ENCODE peak calls at places on chromosome 9, in seven cellular contexts. J, C, O, N, P, L and I are unnamed samples.

GRCh38 chr9:88740844-88741243 is 205.9 kb downstream of the NXNL2 start:
- DNase-seq in J (no peak), C (no peak), O (no peak), N (no peak), P (no peak), L (no peak), I (no peak)

GRCh38 chr9:84500218-84500617 is 159.7 kb upstream of the SLC28A3 start:
- DNase-seq in J (no peak), C (no peak), O (no peak), N (no peak), P (no peak), L (no peak), I (no peak)

GRCh38 chr9:2574215-2574614 is 47.4 kb upstream of the VLDLR start:
- DNase-seq in J (no peak), C (no peak), O (no peak), N (no peak), P (no peak), L (no peak), I (no peak)

GRCh38 chr9:101706929-101707328 is 31.5 kb downstream of the GRIN3A start:
- DNase-seq in J (no peak), C (no peak), O (no peak), N (no peak), P (no peak), L (no peak), I (no peak)

GRCh38 chr9:15697459-15697858 is 144.6 kb downstream of the CCDC171 start:
- DNase-seq in J (no peak), C (no peak), O (no peak), N (peak), P (peak), L (no peak), I (no peak)

GRCh38 chr9:92706218-92706940 is 36.4 kb upstream of the IPPK start:
- DNase-seq in J (no peak), C (peak), O (no peak), N (no peak), P (peak), L (no peak), I (no peak)

GRCh38 chr9:109602987-109603386 is 104.9 kb upstream of the PTPN3 start:
- DNase-seq in J (no peak), C (no peak), O (no peak), N (peak), P (no peak), L (no peak), I (no peak)

GRCh38 chr9:4857163-4857562 is 64.4 kb downstream of the RCL1 start:
- DNase-seq in J (no peak), C (no peak), O (no peak), N (peak), P (peak), L (no peak), I (no peak)

GRCh38 chr9:116152941-116153764 is 438 bp upstream of the PAPPA start:
- DNase-seq in J (peak), C (no peak), O (no peak), N (peak), P (peak), L (no peak), I (no peak)

GRCh38 chr9:38620483-38621433 is at the start of gene ANKRD18A:
- DNase-seq in J (peak), C (peak), O (peak), N (peak), P (peak), L (peak), I (peak)

GRCh38 chr9:105157178-105157583 is 87.3 kb upstream of the SLC44A1 start:
- DNase-seq in J (peak), C (no peak), O (no peak), N (peak), P (peak), L (peak), I (no peak)

GRCh38 chr9:35489313-35490154 is at the start of gene RUSC2:
- DNase-seq in J (peak), C (peak), O (peak), N (peak), P (peak), L (peak), I (no peak)

GRCh38 chr9:112537561-112537960 is 50.9 kb downstream of the KIAA1958 start:
- DNase-seq in J (no peak), C (no peak), O (no peak), N (no peak), P (no peak), L (no peak), I (no peak)
- TF ChIP-seq CTCF in J (no peak), C (no peak), O (no peak), N (no peak), P (no peak), L (no peak), I (no peak)

DNA sequence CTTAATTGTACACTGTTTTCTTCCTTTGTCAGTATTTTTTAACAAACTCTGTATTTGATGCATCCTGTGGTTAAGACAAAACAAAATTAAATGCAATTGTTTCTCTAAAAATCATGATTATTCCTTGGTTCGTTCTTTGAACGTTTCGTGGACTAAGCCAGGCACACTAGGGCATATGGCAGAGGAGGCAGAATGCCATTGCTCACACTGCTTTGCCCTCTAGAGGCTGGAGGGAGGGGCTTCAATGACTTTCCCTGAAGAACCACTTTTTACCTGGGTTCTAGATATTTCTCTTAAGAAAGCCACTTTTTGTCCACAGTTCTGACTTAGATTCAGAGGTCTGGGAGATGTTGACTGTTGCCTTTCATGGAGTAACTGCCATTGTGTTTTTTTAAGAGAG is 236.2 kb upstream of the ADAMTSL1 start:
- DNase-seq in J (no peak), C (no peak), O (no peak), N (no peak), P (no peak), L (no peak), I (no peak)
- TF ChIP-seq CTCF in J (no peak), C (no peak), O (no peak), N (no peak), P (no peak), L (no peak), I (no peak)

DNA sequence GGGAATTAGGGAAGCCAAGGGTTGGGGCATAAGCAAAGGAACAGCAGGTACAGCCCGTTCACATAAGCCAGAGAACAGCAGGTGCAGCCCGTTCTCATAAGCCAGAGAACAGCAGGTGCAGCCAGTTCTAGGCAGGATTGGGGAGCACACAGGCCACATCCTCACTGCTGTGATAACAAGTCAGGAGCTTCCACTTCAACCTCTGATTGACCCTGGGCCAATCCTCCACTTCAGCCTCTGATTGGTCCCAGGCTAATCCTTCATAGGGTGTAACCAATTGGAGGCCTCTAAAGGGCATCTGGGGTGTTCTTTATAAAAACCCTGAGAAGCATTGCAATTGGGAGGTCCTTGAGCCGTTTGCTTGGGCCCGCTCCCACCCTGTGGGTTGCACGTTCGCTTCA is 27.5 kb downstream of the CEL start:
- DNase-seq in J (no peak), C (no peak), O (no peak), N (no peak), P (no peak), L (peak), I (no peak)
- TF ChIP-seq CTCF in J (no peak), C (no peak), O (no peak), N (no peak), P (no peak), L (no peak), I (no peak)

GRCh38 chr9:6354072-6354686 is 26.0 kb downstream of the TPD52L3 start:
- DNase-seq in J (peak), C (peak), O (no peak), N (peak), P (peak), L (no peak), I (peak)
- TF ChIP-seq CTCF in J (peak), C (peak), O (peak), N (peak), P (peak), L (peak), I (peak)

GRCh38 chr9:110935829-110936228 is 102.4 kb downstream of the LPAR1 start:
- DNase-seq in J (no peak), C (no peak), O (no peak), N (no peak), P (peak), L (no peak), I (no peak)
- TF ChIP-seq CTCF in J (no peak), C (no peak), O (no peak), N (no peak), P (no peak), L (no peak), I (no peak)

DNA sequence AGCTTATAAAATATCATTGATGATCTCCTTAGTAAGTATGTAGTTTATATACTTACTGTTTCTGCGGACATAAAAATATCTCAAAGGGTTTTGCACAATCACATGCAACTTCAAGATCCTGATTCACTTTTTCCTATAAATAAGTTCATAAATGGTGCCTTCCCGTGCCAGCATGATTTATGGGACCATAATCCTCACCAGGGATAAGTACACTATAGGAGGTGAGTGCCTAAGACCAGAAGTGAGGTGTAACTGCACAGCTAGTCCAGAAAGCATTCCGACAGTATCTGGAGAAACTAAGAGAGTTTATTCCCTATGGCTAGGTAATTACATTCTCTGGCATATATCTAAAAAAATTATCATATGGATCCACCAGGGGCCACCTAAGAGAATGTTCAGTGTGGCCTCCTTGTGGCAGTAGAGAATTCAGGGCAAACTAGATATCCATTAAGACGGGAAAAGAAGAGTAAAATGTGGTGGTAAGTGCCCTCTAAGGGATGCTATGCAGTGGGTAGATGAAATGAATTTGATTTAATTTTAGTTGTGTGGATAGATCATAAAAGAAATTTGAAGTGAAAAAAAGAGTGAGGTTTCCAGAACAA is 402.5 kb upstream of the SLC24A2 start:
- DNase-seq in J (no peak), C (no peak), O (no peak), N (no peak), P (no peak), L (no peak), I (no peak)
- TF ChIP-seq CTCF in J (no peak), C (no peak), O (no peak), N (no peak), P (no peak), L (no peak), I (no peak)

DNA sequence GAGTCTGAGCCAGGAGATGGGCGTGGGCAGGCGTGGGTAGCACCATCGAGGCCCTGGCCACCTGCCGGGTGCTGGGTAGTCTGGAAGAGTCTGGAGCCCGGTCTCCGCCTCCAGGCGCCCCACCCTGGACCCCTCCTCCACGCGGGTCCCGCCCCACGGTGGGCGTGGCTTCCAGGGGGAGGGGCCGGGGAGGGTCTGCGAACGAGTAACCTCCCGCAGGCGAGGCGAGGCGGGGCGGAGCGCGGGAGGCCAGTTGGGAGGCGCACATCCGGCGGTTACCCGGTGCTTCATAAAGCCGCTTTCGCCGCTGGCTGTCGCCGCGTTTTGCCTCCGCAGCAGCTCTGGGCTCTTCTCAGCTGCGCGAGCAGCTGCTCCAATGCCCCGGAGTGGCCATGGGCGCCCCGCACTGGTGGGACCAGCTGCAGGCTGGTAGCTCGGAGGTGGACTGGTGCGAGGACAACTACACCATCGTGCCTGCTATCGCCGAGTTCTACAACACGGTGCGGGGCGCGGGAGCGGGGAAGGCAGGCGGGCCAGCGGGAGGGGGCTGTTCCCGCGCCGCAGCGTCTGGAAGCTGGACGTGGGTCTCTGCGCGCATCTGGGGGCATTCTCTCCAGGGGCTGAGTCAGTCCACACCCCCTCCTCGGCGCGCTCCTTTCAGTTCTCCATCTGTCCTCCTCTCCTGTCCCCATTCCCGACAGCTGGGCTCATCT is at the start of gene ACER2:
- DNase-seq in J (peak), C (peak), O (peak), N (peak), P (peak), L (peak), I (peak)
- TF ChIP-seq CTCF in J (no peak), C (no peak), O (no peak), N (no peak), P (peak), L (no peak), I (peak)

GRCh38 chr9:124037790-124038189 is 26.2 kb downstream of the LHX2 start:
- DNase-seq in J (no peak), C (no peak), O (no peak), N (no peak), P (peak), L (no peak), I (no peak)
- TF ChIP-seq CTCF in J (no peak), C (no peak), O (no peak), N (peak), P (peak), L (no peak), I (no peak)